ENCODE peak calls at places on chromosomes 13 and 19, in six cellular contexts. L is ovary, M is uterus, I is upper lobe of left lung, P is tibial nerve, X is gastrocnemius medialis. N is an unnamed sample.

GRCh38 chr13:80814541-80814940 is 473.6 kb upstream of the SPRY2 start:
- DNase-seq in L (no peak), I (no peak), P (no peak), X (no peak), M (no peak), N (no peak)

GRCh38 chr13:42808572-42808971 is 27.2 kb downstream of the FAM216B start:
- DNase-seq in I (no peak), M (no peak), X (no peak), L (no peak), P (no peak), N (no peak)

GRCh38 chr13:26074706-26075105 is 22.9 kb upstream of the SHISA2 start:
- DNase-seq in P (no peak), M (no peak), X (no peak), I (no peak), L (no peak), N (no peak)

GRCh38 chr19:15508035-15508710 is at the start of gene CYP4F22:
- DNase-seq in P (no peak), I (peak), L (no peak), X (no peak), M (no peak), N (no peak)

GRCh38 chr19:51139299-51140018 is 2.6 kb upstream of the SIGLEC7 start:
- DNase-seq in L (no peak), M (no peak), X (no peak), I (no peak), P (no peak), N (no peak)

GRCh38 chr13:45082964-45083363 is 37.3 kb upstream of the GTF2F2 start:
- DNase-seq in I (no peak), L (no peak), P (no peak), M (no peak), X (no peak), N (no peak)

GRCh38 chr13:30466841-30467252 is 1.1 kb upstream of the HMGB1 start:
- DNase-seq in I (no peak), M (no peak), P (no peak), X (no peak), L (no peak), N (no peak)

GRCh38 chr13:72139192-72139591 is 272.2 kb upstream of the DACH1 start:
- DNase-seq in I (no peak), M (no peak), L (no peak), X (no peak), P (no peak), N (no peak)

GRCh38 chr13:26300140-26300539 is 46.2 kb downstream of the CDK8 start:
- DNase-seq in L (no peak), I (no peak), X (no peak), P (no peak), M (no peak), N (no peak)

GRCh38 chr19:33150852-33151518 is 19.1 kb downstream of the WDR88 start:
- DNase-seq in X (no peak), L (no peak), P (no peak), I (no peak), M (no peak), N (no peak)

GRCh38 chr13:95481051-95481775 is 71.3 kb upstream of the CLDN10 start:
- DNase-seq in P (no peak), I (no peak), M (no peak), X (no peak), L (no peak), N (no peak)

GRCh38 chr19:45870798-45871197 is 6.7 kb downstream of the FOXA3 start:
- DNase-seq in X (no peak), M (no peak), L (no peak), I (no peak), P (no peak), N (no peak)

GRCh38 chr19:41521860-41522555 is 54.0 kb upstream of the CEACAM21 start:
- DNase-seq in P (no peak), L (no peak), M (no peak), I (peak), X (no peak), N (no peak)

GRCh38 chr19:31534786-31535185 is 185.6 kb upstream of the TSHZ3 start:
- DNase-seq in M (no peak), L (no peak), X (no peak), I (peak), P (no peak), N (no peak)

GRCh38 chr13:76783798-76784197 is 102.4 kb downstream of the KCTD12 start:
- DNase-seq in I (no peak), L (no peak), X (no peak), M (no peak), P (no peak), N (no peak)

GRCh38 chr13:109955598-109955997 is 169.2 kb upstream of the IRS2 start:
- DNase-seq in P (no peak), M (no peak), L (no peak), X (no peak), I (no peak), N (no peak)

GRCh38 chr13:94988654-94989053 is 276.3 kb upstream of the SOX21 start:
- DNase-seq in L (no peak), I (no peak), X (no peak), M (no peak), P (no peak), N (no peak)

GRCh38 chr13:94322925-94323324 is 156.6 kb downstream of the DCT start:
- DNase-seq in I (no peak), X (no peak), L (no peak), P (no peak), M (no peak), N (no peak)

GRCh38 chr19:13329766-13330165 is 176.5 kb downstream of the CACNA1A start:
- DNase-seq in I (no peak), M (no peak), P (no peak), X (no peak), L (no peak), N (no peak)

GRCh38 chr19:15538774-15539173 is 30.4 kb downstream of the CYP4F22 start:
- DNase-seq in P (no peak), I (no peak), X (no peak), M (no peak), L (no peak), N (no peak)

GRCh38 chr19:11378319-11379189 is 4.1 kb downstream of the SWSAP1 start:
- DNase-seq in P (no peak), I (peak), L (peak), M (no peak), X (no peak), N (no peak)

GRCh38 chr19:49823472-49823871 is 5.4 kb downstream of the MED25 start:
- DNase-seq in P (no peak), L (no peak), I (no peak), M (no peak), X (no peak), N (no peak)

GRCh38 chr13:113769106-113769505 is 10.1 kb downstream of the TMEM255B start:
- DNase-seq in X (no peak), M (no peak), L (no peak), I (no peak), P (no peak), N (no peak)

GRCh38 chr19:10517760-10518443 is 655 bp upstream of the S1PR5 start:
- DNase-seq in L (no peak), M (no peak), I (peak), P (no peak), X (no peak), N (no peak)

GRCh38 chr19:22735911-22736645 is 47.9 kb downstream of the ZNF99 start:
- DNase-seq in L (no peak), X (no peak), M (no peak), I (no peak), P (no peak), N (no peak)

GRCh38 chr19:16244091-16244490 is 46.4 kb downstream of the AP1M1 start:
- DNase-seq in X (no peak), M (no peak), I (no peak), P (no peak), L (no peak), N (no peak)

GRCh38 chr19:11982526-11982925 is 17.7 kb downstream of the ZNF763 start:
- DNase-seq in X (no peak), P (no peak), M (no peak), L (no peak), I (no peak), N (no peak)

GRCh38 chr19:35908977-35909683 is 1.0 kb upstream of the TYROBP start:
- DNase-seq in X (peak), L (no peak), P (peak), I (peak), M (no peak), N (no peak)

GRCh38 chr13:36450534-36450933 is 18.2 kb downstream of the CCNA1 start:
- DNase-seq in M (no peak), P (no peak), I (no peak), L (no peak), X (no peak), N (no peak)

GRCh38 chr13:76696370-76696769 is 189.8 kb downstream of the KCTD12 start:
- DNase-seq in I (no peak), X (no peak), P (no peak), M (no peak), L (no peak), N (no peak)

GRCh38 chr19:49983645-49984229 is 22.8 kb upstream of the SIGLEC11 start:
- DNase-seq in P (peak), I (no peak), M (peak), L (peak), X (no peak), N (peak)

GRCh38 chr19:33246729-33247440 is 21.2 kb upstream of the SLC7A10 start:
- DNase-seq in X (no peak), P (no peak), M (no peak), L (no peak), I (no peak), N (no peak)

GRCh38 chr13:58843567-58843966 is 1212.0 kb downstream of the PCDH17 start:
- DNase-seq in P (no peak), I (no peak), L (no peak), M (no peak), X (no peak), N (no peak)

GRCh38 chr13:74153316-74153715 is 19.1 kb upstream of the KLF12 start:
- DNase-seq in P (no peak), M (no peak), I (no peak), X (no peak), L (no peak), N (no peak)
- TF ChIP-seq POLR2A in P (no peak), M (no peak), I (no peak), X (no peak), L (no peak), N (no peak)

GRCh38 chr19:52297601-52298358 is 811 bp downstream of the ZNF480 start:
- DNase-seq in X (no peak), M (no peak), I (no peak), P (no peak), L (no peak), N (no peak)

GRCh38 chr19:52291781-52292180 is 5.2 kb upstream of the ZNF480 start:
- DNase-seq in I (no peak), M (no peak), P (no peak), X (no peak), L (no peak), N (no peak)

GRCh38 chr19:52296400-52296772 is 583 bp upstream of the ZNF480 start:
- DNase-seq in I (no peak), X (no peak), P (no peak), M (no peak), L (no peak), N (no peak)

GRCh38 chr19:52296773-52297600 is at the start of gene ZNF480:
- DNase-seq in X (peak), M (peak), P (peak), I (peak), L (peak), N (peak)
- TF ChIP-seq POLR2A in X (peak), M (peak), P (peak), I (no peak), L (peak), N (peak)

GRCh38 chr19:4347521-4347920 is 4.2 kb downstream of the MPND start:
- DNase-seq in L (no peak), P (no peak), I (no peak), M (no peak), X (no peak), N (no peak)

GRCh38 chr19:4342421-4343055 is 824 bp upstream of the MPND start:
- DNase-seq in P (peak), L (peak), I (peak), X (peak), M (peak), N (peak)

GRCh38 chr19:4343845-4344713 is 717 bp downstream of the MPND start:
- DNase-seq in P (no peak), M (no peak), X (no peak), L (peak), I (no peak), N (no peak)

GRCh38 chr19:4345656-4346383 is 2.5 kb downstream of the MPND start:
- DNase-seq in L (no peak), I (no peak), M (no peak), X (no peak), P (no peak), N (no peak)

GRCh38 chr19:4343056-4343844 is at the start of gene MPND:
- DNase-seq in M (peak), X (peak), P (peak), L (peak), I (peak), N (peak)
- TF ChIP-seq POLR2A in M (peak), X (peak), P (no peak), L (no peak), I (no peak), N (no peak)

GRCh38 chr19:2944775-2945574 is at the start of gene ZNF77:
- DNase-seq in M (peak), I (peak), P (peak), L (peak), X (peak), N (peak)
- TF ChIP-seq POLR2A in M (peak), I (no peak), P (peak), L (peak), X (peak), N (no peak)

DNA sequence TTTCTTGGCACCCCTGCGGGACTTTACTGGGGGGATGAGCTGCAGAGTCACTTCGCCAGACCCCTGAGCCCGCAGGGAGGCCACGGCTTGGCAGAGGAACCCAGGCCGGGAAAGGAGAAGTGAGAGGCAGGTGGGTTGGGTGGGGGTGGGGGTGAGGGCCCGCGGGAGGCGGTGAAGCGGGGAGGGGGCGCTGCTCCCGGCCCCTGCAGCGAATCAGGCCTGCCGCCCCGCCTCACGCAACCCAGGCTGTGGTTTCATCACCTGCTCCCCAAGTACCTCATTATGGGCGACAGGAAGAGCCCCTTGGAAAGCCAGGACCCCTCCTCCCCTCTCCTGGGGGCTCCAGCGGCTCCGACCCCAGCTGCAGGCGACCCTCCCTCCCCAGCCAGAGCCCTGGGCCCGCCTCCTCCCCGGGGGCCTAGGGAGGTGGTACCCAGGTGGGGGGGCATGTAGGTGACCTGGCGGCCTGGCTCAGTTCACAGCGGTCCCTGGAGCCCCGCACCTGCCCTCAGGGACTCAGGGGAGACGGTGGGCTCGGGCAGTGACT is 9.5 kb downstream of the MEF2B start:
- DNase-seq in L (no peak), I (no peak), X (no peak), M (no peak), P (no peak), N (peak)
- TF ChIP-seq POLR2A in L (no peak), I (no peak), X (no peak), M (no peak), P (no peak), N (no peak)

DNA sequence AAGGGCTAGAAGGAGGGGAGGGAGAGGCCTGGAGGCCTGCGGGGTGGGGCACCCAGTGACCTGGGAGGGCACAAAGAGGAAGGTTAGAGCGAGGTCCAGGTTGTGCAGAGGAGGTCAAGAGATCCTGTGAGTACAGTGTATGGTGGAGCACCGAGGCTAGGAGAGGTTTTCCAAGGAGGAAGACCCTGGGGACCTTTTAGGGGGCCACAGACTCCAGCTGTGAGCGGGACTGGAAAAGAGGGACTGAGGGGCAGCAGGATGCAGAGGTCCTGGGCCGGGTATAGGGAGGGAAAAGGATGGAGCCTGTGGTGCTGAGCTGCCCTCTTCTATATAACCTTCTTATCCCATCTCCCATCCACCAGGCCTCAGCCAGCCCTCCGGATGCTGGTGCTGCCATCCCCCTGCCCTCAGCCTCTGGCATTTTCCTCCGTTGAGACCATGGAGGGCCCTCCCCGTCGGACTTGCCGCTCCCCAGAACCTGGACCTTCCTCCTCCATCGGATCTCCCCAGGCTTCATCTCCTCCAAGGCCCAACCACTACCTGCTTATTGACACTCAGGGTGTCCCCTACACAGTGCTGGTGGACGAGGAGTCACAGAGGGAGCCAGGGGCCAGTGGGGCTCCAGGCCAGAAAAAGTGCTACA is 863 bp downstream of the ZNF581 start:
- DNase-seq in I (no peak), X (no peak), P (no peak), L (no peak), M (no peak), N (no peak)
- TF ChIP-seq POLR2A in I (no peak), X (no peak), P (no peak), L (no peak), M (no peak), N (no peak)